ENCODE peak calls at places on chromosomes 4 and X, in six cellular contexts. T is substantia nigra; N is Ammon's horn; Y is Caco-2; I is fibroblast of mammary gland; B is stimulated activated CD4-positive, alpha-beta T cell treated with anti-CD3 and anti-CD28 coated beads, Interleukin-15, amount 100 ng/mL, for 24 hours. L is an unnamed sample.

GRCh38 chrX:124497386-124497785 is 151.0 kb downstream of the SH2D1A start:
- DNase-seq in N (no peak), Y (no peak), T (no peak), I (peak), B (no peak), L (no peak)

GRCh38 chrX:39974228-39974627 is 123.5 kb downstream of the BCOR start:
- DNase-seq in Y (no peak), I (no peak), N (no peak), B (no peak), T (no peak), L (no peak)

GRCh38 chr4:150962245-150962644 is 52.8 kb downstream of the LRBA start:
- DNase-seq in Y (no peak), N (no peak), T (no peak), I (no peak), B (peak), L (no peak)

GRCh38 chr4:98510757-98511517 is 147.5 kb downstream of the TSPAN5 start:
- DNase-seq in Y (no peak), B (peak), T (no peak), I (peak), N (no peak), L (no peak)

GRCh38 chr4:13654158-13654797 is 26.8 kb upstream of the BOD1L1 start:
- DNase-seq in I (peak), T (peak), N (peak), Y (peak), B (peak), L (peak)

GRCh38 chrX:70353524-70353923 is 63.6 kb downstream of the KIF4A start:
- DNase-seq in T (no peak), B (no peak), N (no peak), I (no peak), Y (no peak), L (no peak)

GRCh38 chr4:52996261-52997131 is 134.4 kb downstream of the RASL11B start:
- DNase-seq in Y (no peak), I (peak), N (no peak), T (no peak), B (no peak), L (no peak)

GRCh38 chr4:38422850-38423249 is 241.1 kb upstream of the KLF3 start:
- DNase-seq in T (no peak), Y (no peak), N (no peak), I (no peak), B (no peak), L (no peak)

GRCh38 chr4:5137927-5138326 is 86.6 kb downstream of the STK32B start:
- DNase-seq in B (no peak), T (no peak), I (no peak), Y (no peak), N (no peak), L (no peak)

GRCh38 chr4:173040200-173040599 is 128.4 kb upstream of the GALNT7 start:
- DNase-seq in I (no peak), B (no peak), Y (no peak), N (peak), T (no peak), L (peak)

GRCh38 chr4:123659759-123660158 is 263.2 kb downstream of the SPRY1 start:
- DNase-seq in B (no peak), Y (peak), T (no peak), N (no peak), I (peak), L (no peak)

GRCh38 chrX:292900-293897 is 12.0 kb downstream of the PLCXD1 start:
- DNase-seq in N (no peak), Y (no peak), B (no peak), I (no peak), T (no peak), L (no peak)

GRCh38 chr4:145066063-145066501 is 31.9 kb downstream of the ANAPC10 start:
- DNase-seq in I (no peak), B (no peak), N (no peak), Y (no peak), T (no peak), L (no peak)

GRCh38 chr4:98572697-98573096 is 85.7 kb downstream of the TSPAN5 start:
- DNase-seq in N (no peak), I (no peak), B (no peak), T (no peak), Y (no peak), L (no peak)

GRCh38 chrX:118552501-118552900 is 56.9 kb downstream of the DOCK11 start:
- DNase-seq in B (no peak), Y (no peak), I (peak), N (no peak), T (no peak), L (no peak)

L was measured in NCI-H510A treated with DMSO at 0.1 percent for 48 hours.